ENCODE peak calls at places on chromosomes 1 and 21, in five cellular contexts. F, Q, I, X and O are unnamed samples.

GRCh38 chr1:8238141-8239038 is 79.5 kb upstream of the SLC45A1 start:
- DNase-seq in X (no peak), Q (no peak), F (no peak), I (no peak), O (no peak)

GRCh38 chr1:93753766-93754763 is 72.4 kb upstream of the BCAR3 start:
- DNase-seq in X (no peak), I (no peak), F (no peak), Q (no peak), O (no peak)

GRCh38 chr1:225468270-225469020 is 40.6 kb upstream of the LBR start:
- DNase-seq in X (no peak), I (no peak), F (no peak), Q (no peak), O (no peak)

GRCh38 chr1:161978011-161978790 is 45.5 kb downstream of the OLFML2B start:
- DNase-seq in I (no peak), X (no peak), F (no peak), Q (no peak), O (no peak)

GRCh38 chr1:177913762-177914540 is 55.9 kb downstream of the SEC16B start:
- DNase-seq in X (no peak), F (peak; percentile 65), I (peak; percentile 31), Q (peak; percentile 15), O (no peak)

GRCh38 chr1:41341365-41341683 is 19.9 kb upstream of the FOXO6 start:
- DNase-seq in F (no peak), X (no peak), I (no peak), Q (no peak), O (no peak)

GRCh38 chr1:210726621-210727020 is 397.9 kb downstream of the HHAT start:
- DNase-seq in Q (peak; percentile 9), X (no peak), F (no peak), I (peak; percentile 17), O (no peak)

GRCh38 chr1:226108935-226109828 is 46.7 kb downstream of the H3-3A start:
- DNase-seq in X (peak; percentile 34), F (no peak), I (peak; percentile 19), Q (peak; percentile 19), O (peak; percentile 5)

GRCh38 chr1:215710340-215710971 is 143.4 kb downstream of the KCTD3 start:
- DNase-seq in I (no peak), X (no peak), Q (no peak), F (peak; percentile 83), O (no peak)

GRCh38 chr1:3775498-3776230 is 3.1 kb downstream of the SMIM1 start:
- DNase-seq in F (peak; percentile 85), Q (no peak), I (peak; percentile 53), X (peak; percentile 36), O (peak; percentile 25)

GRCh38 chr21:42552407-42553336 is 39.0 kb downstream of the SLC37A1 start:
- DNase-seq in F (peak; percentile 2), Q (no peak), I (no peak), X (no peak), O (no peak)

GRCh38 chr21:28875078-28875477 is 117.6 kb downstream of the LTN1 start:
- DNase-seq in X (no peak), I (no peak), Q (no peak), F (no peak), O (no peak)

GRCh38 chr1:97192872-97193572 is 471.4 kb downstream of the PTBP2 start:
- DNase-seq in I (no peak), X (no peak), F (no peak), Q (no peak), O (no peak)

GRCh38 chr1:165696625-165697100 is 1.7 kb downstream of the ALDH9A1 start:
- DNase-seq in F (no peak), X (peak; percentile 24), Q (peak; percentile 74), I (no peak), O (no peak)

GRCh38 chr21:41711416-41712023 is 55.3 kb downstream of the RIPK4 start:
- DNase-seq in X (no peak), Q (no peak), F (no peak), I (no peak), O (no peak)

GRCh38 chr1:51203874-51204245 is 32.2 kb upstream of the RNF11 start:
- DNase-seq in X (no peak), I (no peak), F (no peak), Q (no peak), O (no peak)

GRCh38 chr1:206094024-206094423 is 23.2 kb downstream of the AVPR1B start:
- DNase-seq in F (no peak), X (no peak), Q (no peak), I (no peak), O (no peak)

GRCh38 chr1:198599749-198600148 is 39.1 kb upstream of the PTPRC start:
- DNase-seq in Q (no peak), F (no peak), X (no peak), I (no peak), O (no peak)
- H3K27ac ChIP-seq in Q (no peak overlapping the region), F (no peak overlapping the region), X (no peak overlapping the region), I (no peak overlapping the region), O (no peak overlapping the region)

DNA sequence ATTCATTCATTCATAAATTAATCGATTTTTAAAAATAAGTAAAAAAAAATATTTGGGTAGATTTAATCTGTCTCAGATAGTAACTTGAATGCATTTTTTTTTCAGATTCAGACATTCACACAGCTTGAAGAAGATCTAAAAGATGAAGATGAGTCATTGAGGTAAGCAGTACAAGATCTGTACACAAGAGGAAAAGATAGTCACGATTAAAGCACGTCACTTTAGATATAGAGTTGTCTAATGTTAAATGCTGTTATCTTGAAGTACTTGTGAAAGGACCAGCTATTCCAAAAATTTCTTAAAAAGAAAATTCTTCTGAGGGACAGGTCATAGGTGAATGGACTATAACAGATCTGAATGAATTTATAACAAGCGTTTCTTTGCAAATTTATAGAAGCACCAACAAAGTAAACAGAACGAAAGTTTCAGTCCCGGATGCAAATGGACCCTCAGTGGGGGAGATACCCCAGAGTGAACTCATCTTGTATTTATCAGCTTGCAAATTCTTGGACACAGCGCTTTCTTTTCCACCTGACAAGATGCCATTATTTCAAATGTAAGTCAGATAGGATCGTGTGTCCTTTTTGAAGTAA is 31.2 kb upstream of the MORC3 start:
- DNase-seq in Q (no peak), F (no peak), I (no peak), X (no peak), O (no peak)
- H3K27ac ChIP-seq in Q (no peak overlapping the region), F (peak overlapping the region; percentile 6), I (peak overlapping the region; percentile 72), X (no peak overlapping the region), O (no peak overlapping the region)

GRCh38 chr1:219398815-219399396 is 214.0 kb downstream of the ZC3H11B start:
- DNase-seq in F (no peak), I (no peak), Q (no peak), X (no peak), O (no peak)
- H3K27ac ChIP-seq in F (no peak overlapping the region), I (no peak overlapping the region), Q (no peak overlapping the region), X (no peak overlapping the region), O (no peak overlapping the region)

GRCh38 chr1:95730986-95731385 is 497.0 kb downstream of the RWDD3 start:
- DNase-seq in I (no peak), X (no peak), Q (no peak), F (no peak), O (no peak)

GRCh38 chr1:95733671-95734070 is 499.7 kb downstream of the RWDD3 start:
- DNase-seq in I (no peak), F (no peak), Q (no peak), X (no peak), O (no peak)

GRCh38 chr1:95733031-95733430 is 499.0 kb downstream of the RWDD3 start:
- DNase-seq in Q (no peak), I (no peak), X (no peak), F (no peak), O (no peak)

GRCh38 chr1:95731466-95731865 is 497.5 kb downstream of the RWDD3 start:
- DNase-seq in F (no peak), Q (no peak), X (no peak), I (no peak), O (no peak)

GRCh38 chr1:95728841-95729240 is 494.8 kb downstream of the RWDD3 start:
- DNase-seq in X (no peak), Q (no peak), I (no peak), F (no peak), O (no peak)
- H3K27ac ChIP-seq in X (no peak overlapping the region), Q (no peak overlapping the region), I (no peak overlapping the region), F (no peak overlapping the region), O (no peak overlapping the region)